ENCODE peak calls at places on chromosome 20, in five cellular contexts. H, K, G, O and E are unnamed samples.
A peak's percentile ranks its signal among the peaks of the same experiment; 100 is the strongest.

GRCh38 chr20:5908981-5909380 is 41.4 kb downstream of the TRMT6 start:
- DNase-seq in H (no peak), G (no peak), K (no peak), O (no peak), E (no peak)

GRCh38 chr20:12411246-12411940 is 493.7 kb downstream of the BTBD3 start:
- DNase-seq in G (no peak), K (no peak), H (no peak), O (no peak), E (no peak)

GRCh38 chr20:21508230-21509078 is 5.4 kb downstream of the NKX2-2 start:
- DNase-seq in K (no peak), H (no peak), O (peak; percentile 43), G (no peak), E (no peak)

GRCh38 chr20:62487564-62488086 is 11.8 kb upstream of the GATA5 start:
- DNase-seq in G (no peak), K (no peak), H (no peak), O (no peak), E (no peak)

GRCh38 chr20:49706548-49707517 is 6.8 kb downstream of the B4GALT5 start:
- DNase-seq in O (peak; percentile 37), H (no peak), K (no peak), G (no peak), E (no peak)

GRCh38 chr20:46894971-46895905 is 595 bp downstream of the EYA2 start:
- DNase-seq in G (no peak), H (no peak), K (no peak), O (peak; percentile 67), E (no peak)

GRCh38 chr20:51087306-51087705 is 64.4 kb upstream of the KCNG1 start:
- DNase-seq in G (no peak), O (no peak), H (no peak), K (no peak), E (no peak)

GRCh38 chr20:40176442-40176841 is 512.6 kb downstream of the MAFB start:
- DNase-seq in G (peak; percentile 20), O (no peak), K (no peak), H (no peak), E (no peak)

GRCh38 chr20:63137851-63138415 is 78.0 kb downstream of the YTHDF1 start:
- DNase-seq in O (no peak), H (no peak), G (no peak), K (no peak), E (no peak)

GRCh38 chr20:51941503-51941902 is 139.2 kb upstream of the SALL4 start:
- DNase-seq in H (no peak), K (no peak), G (no peak), O (no peak), E (no peak)

GRCh38 chr20:44719841-44720240 is 4.7 kb downstream of the CCN5 start:
- DNase-seq in O (no peak), K (no peak), G (no peak), H (no peak), E (no peak)
- H3K27ac ChIP-seq in O (no peak overlapping the region), K (peak overlapping the region; percentile 24), G (peak overlapping the region; percentile 90), H (peak overlapping the region; percentile 39), E (no peak overlapping the region)

GRCh38 chr20:41242352-41242751 is 75.2 kb downstream of the ZHX3 start:
- DNase-seq in O (no peak), G (no peak), H (no peak), K (no peak), E (no peak)
- H3K27ac ChIP-seq in O (no peak overlapping the region), G (no peak overlapping the region), H (no peak overlapping the region), K (no peak overlapping the region), E (no peak overlapping the region)

GRCh38 chr20:1945660-1946059 is 48.2 kb downstream of the PDYN start:
- DNase-seq in K (no peak), H (no peak), O (no peak), G (no peak), E (no peak)
- H3K27ac ChIP-seq in K (no peak overlapping the region), H (no peak overlapping the region), O (no peak overlapping the region), G (peak overlapping the region; percentile 69), E (no peak overlapping the region)

DNA sequence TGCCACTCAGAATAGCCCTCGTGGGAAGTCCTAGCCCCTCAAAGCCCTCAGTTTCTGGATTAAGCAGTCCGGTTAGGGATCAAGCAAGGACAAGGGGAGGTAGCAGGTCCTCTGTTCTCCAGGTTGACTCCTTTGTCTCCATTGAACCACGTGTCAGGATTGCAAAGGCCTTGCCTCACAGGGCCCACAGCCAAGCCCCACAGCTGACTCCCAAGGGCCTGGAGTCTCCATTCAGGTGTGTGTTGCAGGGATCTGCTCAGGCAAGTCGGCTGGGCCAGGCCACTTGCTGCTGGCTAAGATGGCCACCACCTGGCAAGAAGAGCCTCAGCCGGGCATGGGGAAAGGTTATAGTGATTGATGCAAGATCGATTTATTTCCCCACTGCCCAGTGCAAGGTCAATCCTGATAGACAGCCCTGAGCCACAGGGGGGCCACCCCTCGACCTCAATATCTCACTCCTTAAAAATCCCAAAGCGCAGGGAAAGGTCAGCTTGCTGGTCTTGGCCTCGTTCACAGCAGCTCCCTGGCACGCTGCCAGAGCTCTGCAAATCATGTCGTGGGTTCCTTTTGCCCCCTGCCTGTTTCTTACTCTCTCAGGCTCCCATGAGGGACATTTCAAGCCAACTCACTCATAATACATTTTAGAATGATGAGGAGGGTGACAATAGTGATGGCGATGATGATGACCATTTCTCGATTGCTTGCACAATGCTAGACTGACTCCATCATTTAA is 75.9 kb downstream of the EDN3 start:
- DNase-seq in G (no peak), O (no peak), K (no peak), H (no peak), E (no peak)
- H3K27ac ChIP-seq in G (no peak overlapping the region), O (no peak overlapping the region), K (no peak overlapping the region), H (no peak overlapping the region), E (no peak overlapping the region)

GRCh38 chr20:14335122-14335521 is 2.3 kb downstream of the FLRT3 start:
- DNase-seq in H (no peak), K (no peak), G (no peak), O (no peak), E (no peak)

GRCh38 chr20:14336667-14337066 is 745 bp downstream of the FLRT3 start:
- DNase-seq in H (no peak), K (no peak), G (peak; percentile 18), O (peak; percentile 12), E (no peak)

GRCh38 chr20:14334306-14334930 is 3.0 kb downstream of the FLRT3 start:
- DNase-seq in H (no peak), K (peak; percentile 47), O (peak; percentile 63), G (peak; percentile 51), E (no peak)

GRCh38 chr20:14333734-14334133 is 3.7 kb downstream of the FLRT3 start:
- DNase-seq in K (no peak), H (no peak), G (no peak), O (no peak), E (no peak)

GRCh38 chr20:14337400-14338171 is at the start of gene FLRT3:
- DNase-seq in H (peak; percentile 83), G (peak; percentile 93), K (peak; percentile 88), O (peak; percentile 93), E (no peak)
- H3K27ac ChIP-seq in H (no peak within 1 kb of the TSS), G (peak within 1 kb of the TSS; percentile 71), K (no peak within 1 kb of the TSS), O (no peak within 1 kb of the TSS), E (no peak within 1 kb of the TSS)

GRCh38 chr20:10786678-10787077 is 112.9 kb upstream of the JAG1 start:
- DNase-seq in H (no peak), G (no peak), O (no peak), K (no peak), E (no peak)

GRCh38 chr20:10780901-10781300 is 107.1 kb upstream of the JAG1 start:
- DNase-seq in O (no peak), G (no peak), K (no peak), H (no peak), E (no peak)

GRCh38 chr20:10781526-10781925 is 107.7 kb upstream of the JAG1 start:
- DNase-seq in H (no peak), K (no peak), G (no peak), O (no peak), E (no peak)

GRCh38 chr20:10784337-10785183 is 110.8 kb upstream of the JAG1 start:
- DNase-seq in G (no peak), H (no peak), O (peak; percentile 74), K (no peak), E (no peak)

DNA sequence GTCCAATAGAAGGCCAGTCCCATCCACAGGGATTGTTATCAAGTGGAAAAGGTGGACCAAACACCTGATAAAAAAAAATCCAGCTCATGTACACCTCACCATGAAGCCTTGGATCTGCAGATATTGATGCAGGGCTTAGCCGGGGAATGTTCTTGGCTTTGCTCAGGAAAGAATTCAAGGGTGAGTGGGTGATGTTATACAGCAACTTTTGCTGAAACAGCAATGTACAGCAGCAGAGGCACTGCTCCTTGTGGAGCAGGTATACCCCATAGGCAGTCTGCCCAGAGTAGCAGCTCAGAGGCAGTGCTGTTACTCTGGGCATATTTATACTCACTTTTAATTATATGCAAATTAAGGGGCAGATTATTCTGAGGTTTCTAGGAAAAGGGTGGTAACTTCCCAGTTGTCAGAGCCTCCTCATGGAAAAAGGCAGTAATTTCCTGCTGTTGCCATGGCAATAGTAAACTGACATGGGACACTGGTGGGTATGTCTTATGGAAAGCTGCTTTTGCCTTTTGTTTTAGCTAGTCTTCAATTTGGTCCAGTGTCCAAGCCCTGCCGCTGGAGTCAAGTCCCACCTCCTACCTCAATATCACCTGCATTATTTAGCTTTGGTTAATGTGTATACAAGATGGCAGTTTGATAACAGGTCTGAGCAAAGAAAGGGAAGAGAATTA is 110.0 kb upstream of the JAG1 start:
- DNase-seq in H (no peak), G (no peak), O (peak; percentile 62), K (no peak), E (no peak)
- H3K27ac ChIP-seq in H (no peak overlapping the region), G (no peak overlapping the region), O (peak overlapping the region; percentile 15), K (no peak overlapping the region), E (no peak overlapping the region)